ENCODE peak calls at places on chromosomes 2 and 18, in four cellular contexts. Z, B, P and Q are unnamed samples.

GRCh38 chr18:79405019-79405780 is 9.5 kb downstream of the NFATC1 start:
- DNase-seq in P (peak), B (no peak), Z (no peak), Q (no peak)

GRCh38 chr2:27369471-27370025 is 590 bp downstream of the EIF2B4 start:
- DNase-seq in P (no peak), Z (no peak), B (no peak), Q (no peak)

GRCh38 chr18:66439207-66439606 is 164.7 kb downstream of the CDH19 start:
- DNase-seq in P (no peak), B (no peak), Z (no peak), Q (no peak)

GRCh38 chr2:11344956-11345671 is 678 bp upstream of the ROCK2 start:
- DNase-seq in P (peak), Z (peak), B (peak), Q (peak)

GRCh38 chr2:69893684-69894481 is at the start of gene SNRNP27:
- DNase-seq in B (peak), P (peak), Z (peak), Q (peak)

GRCh38 chr2:168639501-168639900 is 162.9 kb upstream of the NOSTRIN start:
- DNase-seq in Z (no peak), P (no peak), B (no peak), Q (no peak)

GRCh38 chr2:113705982-113706523 is 50.4 kb downstream of the SLC35F5 start:
- DNase-seq in P (no peak), B (no peak), Z (no peak), Q (no peak)

GRCh38 chr18:79598046-79598884 is 81.3 kb upstream of the CTDP1 start:
- DNase-seq in B (no peak), P (no peak), Z (no peak), Q (no peak)

GRCh38 chr2:16012626-16013501 is 72.5 kb downstream of the MYCN start:
- DNase-seq in P (no peak), Z (no peak), B (no peak), Q (no peak)

GRCh38 chr18:47931707-47932103 is 1.2 kb upstream of the SMAD2 start:
- DNase-seq in B (no peak), P (peak), Z (no peak), Q (peak)